ENCODE peak calls at places on chromosomes 16 and 17, in eight cellular contexts. Z, Q, A, T, J, N, H and L are unnamed samples.
A peak's percentile ranks its signal among the peaks of the same experiment; 100 is the strongest.

GRCh38 chr16:11614587-11615175 is 28.0 kb upstream of the LITAF start:
- DNase-seq in Z (peak; percentile 41), Q (no peak), A (no peak), T (no peak), J (no peak), N (no peak), H (no peak), L (no peak)

GRCh38 chr17:10583834-10584233 is 34.4 kb upstream of the MYH2 start:
- DNase-seq in Z (no peak), Q (no peak), A (no peak), T (no peak), J (no peak), N (no peak), H (no peak), L (no peak)

GRCh38 chr16:19114359-19115147 is 789 bp downstream of the ITPRIPL2 start:
- DNase-seq in Z (peak; percentile 89), Q (peak; percentile 62), A (no peak), T (peak; percentile 68), J (peak; percentile 79), N (peak; percentile 53), H (peak; percentile 79), L (peak; percentile 72)

GRCh38 chr17:61402978-61403845 is 3.6 kb downstream of the TBX2 start:
- DNase-seq in Z (no peak), Q (no peak), A (no peak), T (peak; percentile 66), J (no peak), N (no peak), H (peak; percentile 82), L (no peak)

GRCh38 chr17:79485399-79485985 is 125.4 kb downstream of the RBFOX3 start:
- DNase-seq in Z (no peak), Q (no peak), A (no peak), T (no peak), J (no peak), N (no peak), H (no peak), L (no peak)

GRCh38 chr17:31294839-31295488 is 2.1 kb downstream of the OMG start:
- DNase-seq in Z (no peak), Q (no peak), A (no peak), T (no peak), J (no peak), N (no peak), H (no peak), L (no peak)

GRCh38 chr17:75036643-75037268 is 10.0 kb downstream of the ATP5PD start:
- DNase-seq in Z (peak; percentile 97), Q (peak; percentile 89), A (peak; percentile 86), T (peak; percentile 77), J (peak; percentile 97), N (peak; percentile 49), H (peak; percentile 84), L (peak; percentile 92)

GRCh38 chr17:63434951-63435571 is 11.0 kb downstream of the CYB561 start:
- DNase-seq in Z (peak; percentile 27), Q (peak; percentile 65), A (peak; percentile 11), T (peak; percentile 25), J (peak; percentile 62), N (peak; percentile 93), H (peak; percentile 71), L (peak; percentile 88)

GRCh38 chr16:77432264-77432663 is 2.6 kb downstream of the ADAMTS18 start:
- DNase-seq in Z (no peak), Q (no peak), A (no peak), T (no peak), J (no peak), N (no peak), H (no peak), L (no peak)

GRCh38 chr17:19573075-19573474 is 39.4 kb downstream of the SLC47A1 start:
- DNase-seq in Z (peak; percentile 36), Q (no peak), A (no peak), T (peak; percentile 57), J (no peak), N (no peak), H (no peak), L (no peak)

GRCh38 chr17:3843935-3844516 is 2.0 kb downstream of the NCBP3 start:
- DNase-seq in Z (peak; percentile 56), Q (no peak), A (peak; percentile 18), T (no peak), J (peak; percentile 78), N (peak; percentile 62), H (peak; percentile 74), L (peak; percentile 63)

GRCh38 chr17:34252138-34252889 is 2.8 kb upstream of the CCL2 start:
- DNase-seq in Z (peak; percentile 88), Q (peak; percentile 98), A (no peak), T (peak; percentile 95), J (peak; percentile 84), N (peak; percentile 82), H (no peak), L (peak; percentile 73)

GRCh38 chr16:81500833-81501521 is 56.4 kb downstream of the CMIP start:
- DNase-seq in Z (no peak), Q (no peak), A (no peak), T (peak; percentile 81), J (no peak), N (no peak), H (no peak), L (no peak)

GRCh38 chr17:78933959-78934568 is 8.9 kb upstream of the TIMP2 start:
- DNase-seq in Z (peak; percentile 97), Q (peak; percentile 95), A (no peak), T (peak; percentile 100), J (peak; percentile 94), N (peak; percentile 98), H (peak; percentile 82), L (peak; percentile 92)

GRCh38 chr17:17780941-17781590 is 55.7 kb downstream of the SREBF1 start:
- DNase-seq in Z (no peak), Q (no peak), A (no peak), T (peak; percentile 65), J (peak; percentile 55), N (no peak), H (peak; percentile 95), L (peak; percentile 29)

GRCh38 chr17:66654341-66654740 is 180.6 kb upstream of the CACNG5 start:
- DNase-seq in Z (peak; percentile 48), Q (no peak), A (no peak), T (peak; percentile 81), J (no peak), N (no peak), H (no peak), L (no peak)

GRCh38 chr16:4988647-4989046 is 30.5 kb downstream of the SEC14L5 start:
- DNase-seq in Z (no peak), Q (no peak), A (no peak), T (no peak), J (no peak), N (no peak), H (no peak), L (no peak)

DNA sequence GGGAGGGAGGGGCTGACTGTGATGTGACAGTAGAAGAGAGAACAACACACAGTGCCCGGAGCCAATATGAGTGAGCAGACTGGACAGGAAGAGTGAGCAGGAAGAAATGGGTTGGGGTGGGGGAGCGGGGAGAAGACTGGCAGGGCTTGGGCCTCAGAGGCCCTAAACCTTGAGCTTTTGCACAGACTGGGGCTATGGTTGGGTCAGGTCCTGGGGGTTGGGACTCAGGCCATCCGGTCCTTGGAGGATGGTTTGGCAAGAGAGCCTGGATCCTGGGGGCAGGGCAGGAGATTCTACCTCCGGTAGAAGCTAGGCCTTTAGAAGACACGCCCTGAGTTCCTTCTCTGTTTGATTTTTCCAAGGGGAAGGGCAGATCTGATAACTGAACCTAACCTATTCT is 1.1 kb downstream of the CAMTA2 start:
- DNase-seq in Z (peak; percentile 37), Q (no peak), A (no peak), T (no peak), J (no peak), N (no peak), H (no peak), L (peak; percentile 57)
- H3K4me1 ChIP-seq in Z (peaks cover 9% of the 10 kb centered on the region), Q (peaks cover 39% of the 10 kb centered on the region), A (peaks cover 27% of the 10 kb centered on the region), T (peaks cover 7% of the 10 kb centered on the region), J (peaks cover 21% of the 10 kb centered on the region), N (peaks cover 23% of the 10 kb centered on the region), H (no peaks in the 10 kb centered on the region), L (peaks cover 9% of the 10 kb centered on the region)

GRCh38 chr16:530111-530817 is 2.8 kb downstream of the CAPN15 start:
- DNase-seq in Z (no peak), Q (no peak), A (no peak), T (no peak), J (no peak), N (no peak), H (no peak), L (no peak)
- H3K4me1 ChIP-seq in Z (peaks cover 25% of the 10 kb centered on the region), Q (peaks cover 79% of the 10 kb centered on the region), A (peaks cover 34% of the 10 kb centered on the region), T (peaks cover 20% of the 10 kb centered on the region), J (peaks cover 49% of the 10 kb centered on the region), N (peaks cover 80% of the 10 kb centered on the region), H (no peaks in the 10 kb centered on the region), L (peaks cover 33% of the 10 kb centered on the region)

DNA sequence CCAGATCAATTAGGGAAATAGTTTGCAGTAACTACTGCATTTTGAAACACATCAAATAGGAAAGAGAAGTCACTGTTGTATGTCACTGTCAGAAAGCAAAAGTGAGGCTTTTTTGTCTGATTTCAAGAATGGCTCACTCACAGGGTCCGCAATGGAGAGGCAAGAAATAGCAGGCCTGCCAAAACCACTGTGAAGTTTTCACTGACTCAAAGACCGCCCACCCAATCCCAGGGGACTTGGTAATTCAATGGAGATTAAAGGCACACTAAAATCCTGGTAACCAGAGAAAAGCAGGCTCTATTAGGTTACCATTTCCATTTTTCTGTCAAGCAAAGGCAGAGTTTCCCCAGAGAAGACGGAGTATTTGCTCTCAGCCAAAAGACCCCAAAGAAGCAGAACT is 56.8 kb downstream of the FOXL1 start:
- DNase-seq in Z (peak; percentile 81), Q (no peak), A (no peak), T (no peak), J (no peak), N (no peak), H (no peak), L (no peak)
- H3K4me1 ChIP-seq in Z (peaks cover 27% of the 10 kb centered on the region), Q (no peaks in the 10 kb centered on the region), A (no peaks in the 10 kb centered on the region), T (no peaks in the 10 kb centered on the region), J (peaks cover 11% of the 10 kb centered on the region), N (no peaks in the 10 kb centered on the region), H (no peaks in the 10 kb centered on the region), L (no peaks in the 10 kb centered on the region)

GRCh38 chr17:81048827-81049371 is 13.9 kb downstream of the BAIAP2 start:
- DNase-seq in Z (no peak), Q (no peak), A (no peak), T (no peak), J (no peak), N (no peak), H (no peak), L (no peak)

GRCh38 chr17:81050645-81051625 is 16.0 kb downstream of the BAIAP2 start:
- DNase-seq in Z (no peak), Q (no peak), A (no peak), T (no peak), J (no peak), N (no peak), H (no peak), L (no peak)

GRCh38 chr17:81049973-81050551 is 15.1 kb downstream of the BAIAP2 start:
- DNase-seq in Z (no peak), Q (peak; percentile 55), A (no peak), T (no peak), J (peak; percentile 41), N (peak; percentile 39), H (peak; percentile 48), L (peak; percentile 52)

GRCh38 chr17:81046770-81047359 is 11.9 kb downstream of the BAIAP2 start:
- DNase-seq in Z (no peak), Q (no peak), A (no peak), T (no peak), J (no peak), N (no peak), H (no peak), L (no peak)

DNA sequence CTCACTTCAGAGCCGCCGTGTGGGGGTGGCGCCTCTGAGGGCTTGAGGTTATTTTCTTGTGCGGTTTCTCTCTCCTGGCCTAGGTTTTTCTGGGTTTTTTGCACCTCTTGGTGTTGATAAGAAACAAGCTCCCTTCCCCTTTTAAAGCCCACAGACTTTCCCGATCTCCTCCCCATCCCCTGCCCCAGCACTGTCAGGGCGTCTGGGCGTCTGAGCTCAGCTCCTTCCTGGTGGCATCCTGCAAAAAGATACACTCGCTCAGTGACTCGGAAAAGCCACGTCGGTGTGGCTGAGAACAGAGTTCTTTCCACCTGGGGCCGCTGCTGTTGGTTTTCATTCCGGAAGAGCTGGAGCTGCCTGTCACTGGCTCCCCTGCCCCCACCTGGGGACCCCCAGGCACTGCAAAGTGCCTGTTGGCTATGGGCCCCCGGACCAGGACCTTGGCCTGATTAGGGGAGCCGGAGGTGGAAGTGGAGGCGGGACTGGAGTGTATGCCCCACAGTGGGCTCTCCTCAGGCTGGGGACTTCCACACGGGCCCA is 14.5 kb downstream of the BAIAP2 start:
- DNase-seq in Z (no peak), Q (no peak), A (no peak), T (no peak), J (no peak), N (no peak), H (no peak), L (no peak)
- H3K4me1 ChIP-seq in Z (peaks cover 9% of the 10 kb centered on the region), Q (peaks cover 93% of the 10 kb centered on the region), A (peaks cover 11% of the 10 kb centered on the region), T (peaks cover 14% of the 10 kb centered on the region), J (peaks cover 18% of the 10 kb centered on the region), N (peaks cover 20% of the 10 kb centered on the region), H (no peaks in the 10 kb centered on the region), L (peaks cover 15% of the 10 kb centered on the region)